ENCODE peak calls at places on chromosomes 5 and 9, in five cellular contexts. Z, C, A, Y and D are unnamed samples.

GRCh38 chr5:62498961-62499360 is 79.7 kb upstream of the LRRC70 start:
- DNase-seq in Z (no peak), C (no peak), A (no peak), Y (no peak), D (no peak)

GRCh38 chr9:116175616-116176015 is 22.0 kb downstream of the PAPPA start:
- DNase-seq in Z (no peak), C (no peak), A (no peak), Y (no peak), D (no peak)

GRCh38 chr5:43425965-43426364 is 13.8 kb upstream of the CCL28 start:
- DNase-seq in Z (no peak), C (no peak), A (no peak), Y (no peak), D (no peak)

GRCh38 chr5:2188661-2189060 is 305.9 kb upstream of the IRX4 start:
- DNase-seq in Z (no peak), C (no peak), A (no peak), Y (no peak), D (no peak)

GRCh38 chr9:108684288-108685025 is 171.3 kb downstream of the ACTL7B start:
- DNase-seq in Z (no peak), C (no peak), A (no peak), Y (no peak), D (no peak)

GRCh38 chr5:141272906-141273305 is 27.7 kb downstream of the PCDHB15 start:
- DNase-seq in Z (no peak), C (peak), A (no peak), Y (peak), D (peak)

GRCh38 chr9:134525070-134525815 is 116.4 kb upstream of the COL5A1 start:
- DNase-seq in Z (no peak), C (no peak), A (no peak), Y (no peak), D (no peak)

GRCh38 chr5:82562696-82563240 is 284.6 kb upstream of the RPS23 start:
- DNase-seq in Z (no peak), C (no peak), A (no peak), Y (no peak), D (no peak)

GRCh38 chr9:78261403-78262001 is 25.6 kb downstream of the CEP78 start:
- DNase-seq in Z (peak), C (peak), A (no peak), Y (peak), D (peak)

GRCh38 chr5:179325296-179326031 is 19.8 kb downstream of the ADAMTS2 start:
- DNase-seq in Z (no peak), C (no peak), A (no peak), Y (no peak), D (no peak)

GRCh38 chr5:76406567-76407155 is 3.6 kb downstream of the IQGAP2 start:
- DNase-seq in Z (no peak), C (no peak), A (no peak), Y (no peak), D (no peak)

GRCh38 chr5:112412370-112412769 is 6.7 kb downstream of the EPB41L4A start:
- DNase-seq in Z (no peak), C (no peak), A (no peak), Y (no peak), D (no peak)

GRCh38 chr5:173012882-173013281 is 29.3 kb downstream of the ATP6V0E1 start:
- DNase-seq in Z (no peak), C (no peak), A (no peak), Y (no peak), D (no peak)

GRCh38 chr9:88370346-88370745 is 17.9 kb upstream of the SPIN1 start:
- DNase-seq in Z (no peak), C (no peak), A (no peak), Y (no peak), D (no peak)

GRCh38 chr9:12702160-12702758 is 9.1 kb downstream of the TYRP1 start:
- DNase-seq in Z (no peak), C (peak), A (no peak), Y (peak), D (peak)

GRCh38 chr5:69415584-69415958 is 655 bp downstream of the MARVELD2 start:
- DNase-seq in Z (no peak), C (peak), A (no peak), Y (peak), D (peak)

GRCh38 chr9:86546712-86547111 is 192.5 kb upstream of the TUT7 start:
- DNase-seq in Z (no peak), C (no peak), A (no peak), Y (no peak), D (peak)

GRCh38 chr5:144196612-144197011 is 25.9 kb downstream of the KCTD16 start:
- DNase-seq in Z (no peak), C (no peak), A (no peak), Y (no peak), D (no peak)

GRCh38 chr5:152393420-152393819 is 11.7 kb downstream of the NMUR2 start:
- DNase-seq in Z (no peak), C (no peak), A (no peak), Y (no peak), D (no peak)

GRCh38 chr9:120383999-120384924 is 195.7 kb downstream of the CDK5RAP2 start:
- DNase-seq in Z (no peak), C (peak), A (no peak), Y (no peak), D (peak)

GRCh38 chr9:131738838-131739191 is 1.1 kb downstream of the RAPGEF1 start:
- DNase-seq in Z (no peak), C (peak), A (no peak), Y (peak), D (peak)

GRCh38 chr5:6365977-6366590 is 12.3 kb downstream of the MED10 start:
- DNase-seq in Z (no peak), C (no peak), A (no peak), Y (no peak), D (no peak)

GRCh38 chr5:15518786-15519185 is 18.8 kb downstream of the FBXL7 start:
- DNase-seq in Z (no peak), C (no peak), A (no peak), Y (no peak), D (no peak)

GRCh38 chr5:26578002-26578401 is 460.4 kb downstream of the CDH9 start:
- DNase-seq in Z (no peak), C (no peak), A (no peak), Y (no peak), D (no peak)

GRCh38 chr5:145931718-145932117 is 4.7 kb upstream of the SH3RF2 start:
- DNase-seq in Z (no peak), C (no peak), A (no peak), Y (no peak), D (no peak)

GRCh38 chr9:130959809-130960334 is 20.8 kb upstream of the FIBCD1 start:
- DNase-seq in Z (no peak), C (no peak), A (no peak), Y (no peak), D (no peak)

GRCh38 chr5:171633776-171634470 is 151.7 kb upstream of the SMIM23 start:
- DNase-seq in Z (peak), C (no peak), A (no peak), Y (peak), D (no peak)

GRCh38 chr5:155189981-155190380 is 176.4 kb downstream of the KIF4B start:
- DNase-seq in Z (no peak), C (no peak), A (no peak), Y (peak), D (peak)

GRCh38 chr5:10604975-10605374 is 41.1 kb downstream of the ANKRD33B start:
- DNase-seq in Z (no peak), C (no peak), A (no peak), Y (no peak), D (no peak)

GRCh38 chr9:93118863-93119702 is 15.0 kb downstream of the NINJ1 start:
- DNase-seq in Z (no peak), C (no peak), A (no peak), Y (no peak), D (no peak)

GRCh38 chr5:155402927-155403645 is 389.5 kb downstream of the KIF4B start:
- DNase-seq in Z (no peak), C (no peak), A (no peak), Y (peak), D (no peak)

GRCh38 chr5:71769265-71769664 is 50.2 kb downstream of the CARTPT start:
- DNase-seq in Z (no peak), C (peak), A (no peak), Y (no peak), D (peak)

GRCh38 chr9:136481558-136481957 is 1.3 kb downstream of the SEC16A start:
- DNase-seq in Z (no peak), C (no peak), A (no peak), Y (no peak), D (no peak)

GRCh38 chr9:133973791-133974630 is 18.1 kb downstream of the VAV2 start:
- DNase-seq in Z (no peak), C (no peak), A (no peak), Y (peak), D (no peak)